ENCODE peak calls at places on chromosomes 3 and 15, in ten cellular contexts. M is transverse colon; L is iris pigment epithelial cell; G is stimulated activated CD4-positive, alpha-beta T cell treated with anti-CD3 and anti-CD28 coated beads, Interleukin-1b, Interleukin-23, amount 100 ng/mL, for 1 hour; I is Right ventricle myocardium inferior; W is neural crest cell; F is RPMI7951; C is GM13977; Q is HFFc6; B is AG10803. D is an unnamed sample.

GRCh38 chr3:112126501-112126900 is 6.5 kb downstream of the GCSAM start:
- DNase-seq in M (no peak), L (peak), F (peak), W (no peak), B (peak), Q (peak), C (no peak), G (no peak), I (no peak), D (peak)

GRCh38 chr15:101063891-101064794 is 145.0 kb downstream of the LRRK1 start:
- DNase-seq in M (peak), B (no peak), I (peak), F (no peak), C (no peak), L (no peak), W (no peak), Q (no peak), G (no peak), D (no peak)

GRCh38 chr3:50236484-50237132 is 604 bp downstream of the GNAI2 start:
- DNase-seq in G (no peak), B (no peak), F (no peak), M (no peak), Q (no peak), W (no peak), I (no peak), L (no peak), C (no peak), D (no peak)

GRCh38 chr3:159239054-159239453 is 437.2 kb downstream of the MFSD1 start:
- DNase-seq in M (no peak), Q (no peak), G (no peak), I (no peak), F (no peak), W (no peak), L (peak), B (peak), C (no peak), D (peak)

GRCh38 chr3:127464642-127465041 is 125.9 kb downstream of the TPRA1 start:
- DNase-seq in W (no peak), F (no peak), G (no peak), Q (no peak), I (no peak), M (peak), B (no peak), C (no peak), L (no peak), D (no peak)

GRCh38 chr3:185824467-185825378 is at the start of gene IGF2BP2:
- DNase-seq in L (peak), G (no peak), Q (peak), I (peak), W (peak), B (peak), F (peak), M (peak), C (peak), D (peak)

GRCh38 chr3:146466596-146466995 is 2.8 kb downstream of the PLSCR2 start:
- DNase-seq in F (no peak), G (no peak), W (no peak), L (peak), I (no peak), B (no peak), C (no peak), M (no peak), Q (peak), D (no peak)

GRCh38 chr15:38455096-38455495 is 1.2 kb downstream of the FAM98B start:
- DNase-seq in G (no peak), C (no peak), I (no peak), W (no peak), L (peak), B (no peak), F (peak), Q (peak), M (no peak), D (no peak)

GRCh38 chr3:126490619-126491018 is 14.9 kb upstream of the ZXDC start:
- DNase-seq in G (no peak), I (no peak), Q (no peak), W (no peak), B (no peak), M (no peak), C (no peak), F (no peak), L (no peak), D (no peak)

GRCh38 chr3:140093742-140094141 is 158.8 kb downstream of the CLSTN2 start:
- DNase-seq in G (no peak), C (no peak), Q (no peak), I (no peak), M (peak), B (peak), W (no peak), F (peak), L (peak), D (peak)

GRCh38 chr3:58471025-58471887 is 20.6 kb upstream of the KCTD6 start:
- DNase-seq in F (peak), B (peak), M (peak), Q (peak), I (no peak), W (no peak), C (peak), G (no peak), L (peak), D (peak)

GRCh38 chr3:31776016-31776415 is 205.0 kb downstream of the OSBPL10 start:
- DNase-seq in C (no peak), M (no peak), B (peak), Q (no peak), I (no peak), L (peak), F (no peak), W (no peak), G (no peak), D (no peak)

GRCh38 chr3:31974454-31974853 is 6.6 kb downstream of the OSBPL10 start:
- DNase-seq in I (no peak), F (no peak), G (no peak), M (no peak), L (peak), W (no peak), B (no peak), Q (no peak), C (no peak), D (no peak)

GRCh38 chr15:41892621-41893421 is 1.0 kb downstream of the SPTBN5 start:
- DNase-seq in F (no peak), B (no peak), C (peak), M (peak), G (no peak), Q (no peak), L (no peak), I (peak), W (no peak), D (no peak)

GRCh38 chr3:139227165-139227564 is 116.7 kb upstream of the MRPS22 start:
- DNase-seq in L (no peak), W (no peak), B (no peak), G (no peak), F (peak), C (no peak), M (no peak), I (no peak), Q (no peak), D (peak)

D was measured in myocyte.